ENCODE peak calls at places on chromosomes 4 and X, in four cellular contexts. J is MM.1S, H is prostate gland, C is PC-3. F is an unnamed sample.

GRCh38 chrX:107674480-107675364 is 46.4 kb downstream of the PRPS1 start:
- DNase-seq in J (peak), H (peak), C (no peak), F (peak)

GRCh38 chrX:119602701-119603255 is 3.4 kb downstream of the NKRF start:
- DNase-seq in J (no peak), H (no peak), C (no peak), F (no peak)

GRCh38 chr4:170428929-170429328 is 339.2 kb upstream of the AADAT start:
- DNase-seq in J (no peak), H (no peak), C (no peak), F (no peak)

GRCh38 chr4:12239897-12240636 is 811.4 kb upstream of the HS3ST1 start:
- DNase-seq in J (no peak), H (no peak), C (no peak), F (no peak)

GRCh38 chrX:100674705-100675104 is 30.7 kb downstream of the SRPX2 start:
- DNase-seq in J (no peak), H (no peak), C (no peak), F (no peak)

GRCh38 chrX:65697173-65697572 is 29.7 kb downstream of the MSN start:
- DNase-seq in J (no peak), H (no peak), C (no peak), F (peak)

GRCh38 chr4:95517799-95518198 is 31.0 kb downstream of the UNC5C start:
- DNase-seq in J (no peak), H (no peak), C (no peak), F (no peak)

GRCh38 chrX:141468940-141469339 is 115.6 kb downstream of the SPANXA1 start:
- DNase-seq in J (no peak), H (no peak), C (peak), F (peak)

GRCh38 chr4:34972189-34972588 is 1272.1 kb downstream of the ARAP2 start:
- DNase-seq in J (no peak), H (no peak), C (peak), F (no peak)

GRCh38 chr4:7645158-7645557 is 210.4 kb upstream of the PSAPL1 start:
- DNase-seq in J (no peak), H (no peak), C (no peak), F (no peak)

GRCh38 chr4:101104264-101105052 is 242.9 kb downstream of the PPP3CA start:
- DNase-seq in J (no peak), H (no peak), C (no peak), F (no peak)

GRCh38 chr4:52837716-52838558 is 24.2 kb upstream of the RASL11B start:
- DNase-seq in J (no peak), H (peak), C (peak), F (peak)

GRCh38 chr4:185915271-185915670 is 103.3 kb upstream of the SORBS2 start:
- DNase-seq in J (no peak), H (no peak), C (no peak), F (no peak)

GRCh38 chrX:40245411-40246140 is 147.8 kb upstream of the BCOR start:
- DNase-seq in J (no peak), H (no peak), C (no peak), F (peak)

GRCh38 chr4:11912886-11913285 is 484.2 kb upstream of the HS3ST1 start:
- DNase-seq in J (no peak), H (no peak), C (peak), F (peak)

GRCh38 chrX:118569676-118570075 is 74.1 kb downstream of the DOCK11 start:
- DNase-seq in J (peak), H (no peak), C (no peak), F (peak)

GRCh38 chr4:61094854-61095598 is 105.1 kb upstream of the ADGRL3 start:
- DNase-seq in J (no peak), H (no peak), C (no peak), F (no peak)

GRCh38 chr4:15965325-15965724 is 2.4 kb upstream of the FGFBP2 start:
- DNase-seq in J (no peak), H (no peak), C (no peak), F (no peak)

GRCh38 chrX:21374163-21374993 is at the start of gene CNKSR2:
- DNase-seq in J (peak), H (peak), C (peak), F (peak)

GRCh38 chr4:160316036-160316435 is 1213.2 kb downstream of the RAPGEF2 start:
- DNase-seq in J (no peak), H (no peak), C (peak), F (no peak)

GRCh38 chrX:71941771-71942170 is 31.1 kb downstream of the NHSL2 start:
- DNase-seq in J (no peak), H (no peak), C (peak), F (peak)

GRCh38 chr4:76950052-76950845 is 697 bp downstream of the SEPTIN11 start:
- DNase-seq in J (peak), H (peak), C (peak), F (peak)

DNA sequence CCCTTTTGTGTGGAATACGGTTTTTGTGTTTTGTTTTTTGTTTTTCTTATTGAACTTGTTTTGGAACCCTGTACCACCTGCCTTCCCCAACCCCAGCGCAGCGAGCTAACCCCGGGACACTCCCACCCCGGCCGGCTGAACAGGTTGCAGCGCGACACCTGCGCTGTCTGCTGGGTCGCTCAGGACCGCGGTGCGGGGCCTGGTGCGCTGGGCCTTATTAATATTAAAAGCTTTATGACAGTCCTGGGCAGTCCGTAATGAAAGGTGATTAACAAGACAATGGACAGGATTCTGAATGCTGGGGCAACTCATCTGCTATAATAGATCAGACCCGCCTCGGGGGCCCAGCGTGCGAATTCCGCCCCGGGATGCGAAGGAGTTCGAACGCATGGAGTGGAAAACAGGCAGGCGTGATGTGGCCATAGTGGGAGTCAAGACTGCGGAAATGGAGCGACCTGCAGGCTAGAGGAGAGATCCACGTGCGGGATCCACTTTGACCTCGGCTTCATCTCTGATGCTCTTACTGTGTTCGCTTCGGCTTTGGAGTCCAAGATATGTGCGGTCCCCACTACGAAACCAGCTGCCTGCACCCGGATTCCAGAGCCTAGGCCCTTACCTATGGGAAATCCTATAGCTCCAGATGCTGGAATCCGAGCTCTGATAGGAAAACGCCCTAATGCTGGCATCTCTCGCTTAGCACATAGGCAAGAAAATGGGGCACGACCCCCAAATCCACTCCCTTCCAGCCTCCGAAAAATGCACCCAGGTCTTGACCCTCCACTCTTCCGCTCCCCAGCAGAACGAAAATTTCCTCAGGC is 69.0 kb upstream of the TMEM33 start:
- DNase-seq in J (no peak), H (no peak), C (no peak), F (no peak)
- H3K4me3 ChIP-seq in J (no peak), H (no peak), C (no peak), F (no peak)

DNA sequence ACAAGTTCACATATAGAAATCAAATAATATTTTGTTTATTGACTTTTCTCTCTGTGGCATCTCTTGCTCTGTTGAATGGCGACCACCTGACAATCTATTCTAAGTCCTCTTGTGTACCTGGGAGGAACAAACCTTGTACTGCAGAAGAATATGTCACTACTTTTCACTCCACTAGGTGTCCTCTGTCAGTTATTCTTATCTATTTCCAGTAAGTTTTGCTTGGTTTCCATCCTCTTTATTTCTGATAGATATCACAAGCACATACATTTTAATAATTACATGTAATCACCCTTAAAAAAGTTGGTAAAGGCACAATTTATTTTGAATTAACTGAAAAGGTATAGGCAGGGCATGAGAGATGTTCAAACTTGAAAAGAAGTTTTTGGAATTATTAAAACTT is 238.4 kb downstream of the SNCA start:
- DNase-seq in J (no peak), H (no peak), C (peak), F (peak)
- TF ChIP-seq CTCF in J (peak), H (no peak), C (peak), F (no peak)

GRCh38 chr4:85953651-85954018 is 406.2 kb downstream of the MAPK10 start:
- DNase-seq in J (no peak), H (no peak), C (peak), F (peak)

GRCh38 chr4:85956296-85956955 is 403.4 kb downstream of the MAPK10 start:
- DNase-seq in J (no peak), H (no peak), C (no peak), F (no peak)

GRCh38 chr4:85955614-85956295 is 404.1 kb downstream of the MAPK10 start:
- DNase-seq in J (no peak), H (no peak), C (peak), F (no peak)

GRCh38 chr4:85952518-85952917 is 407.3 kb downstream of the MAPK10 start:
- DNase-seq in J (no peak), H (no peak), C (peak), F (peak)

GRCh38 chr4:85952982-85953650 is 406.7 kb downstream of the MAPK10 start:
- DNase-seq in J (no peak), H (no peak), C (no peak), F (no peak)
- H3K4me3 ChIP-seq in J (no peak), H (no peak), C (peak), F (no peak)

GRCh38 chr4:158809611-158810486 is 41.0 kb downstream of the FNIP2 start:
- DNase-seq in J (peak), H (peak), C (peak), F (peak)
- TF ChIP-seq CTCF in J (no peak), H (no peak), C (no peak), F (no peak)

GRCh38 chr4:163623787-163624186 is 129.3 kb downstream of the TMA16 start:
- DNase-seq in J (no peak), H (no peak), C (no peak), F (no peak)
- H3K4me3 ChIP-seq in J (no peak), H (no peak), C (no peak), F (no peak)

F was measured in fibroblast of the aortic adventitia.